ENCODE peak calls at places on chromosomes 5 and 9, in four cellular contexts. O is pancreas, U is WTC11, K is HFFc6. Q is an unnamed sample.

GRCh38 chr9:27473135-27473534 is 51.0 kb upstream of the IFNK start:
- DNase-seq in U (no peak), K (no peak), O (no peak), Q (no peak)

GRCh38 chr5:44002381-44002901 is 386.8 kb downstream of the FGF10 start:
- DNase-seq in O (peak; percentile 62), U (no peak), K (no peak), Q (no peak)

GRCh38 chr5:170426149-170426767 is 37.1 kb upstream of the KCNMB1 start:
- DNase-seq in O (no peak), K (no peak), U (no peak), Q (no peak)

GRCh38 chr5:173483160-173483559 is 133.3 kb downstream of the BOD1 start:
- DNase-seq in U (no peak), O (no peak), K (no peak), Q (no peak)

GRCh38 chr9:116479145-116479544 is 208.0 kb upstream of the TRIM32 start:
- DNase-seq in U (no peak), K (no peak), O (no peak), Q (no peak)

GRCh38 chr5:104247260-104247659 is 684.7 kb upstream of the NUDT12 start:
- DNase-seq in K (no peak), U (no peak), O (no peak), Q (no peak)

GRCh38 chr9:23308114-23308513 is 517.9 kb downstream of the ELAVL2 start:
- DNase-seq in K (no peak), U (no peak), O (no peak), Q (no peak)

GRCh38 chr9:2966846-2967372 is 123.0 kb upstream of the PUM3 start:
- DNase-seq in O (no peak), U (no peak), K (no peak), Q (no peak)

GRCh38 chr9:136543830-136544548 is 1.9 kb downstream of the NOTCH1 start:
- DNase-seq in U (no peak), K (no peak), O (peak; percentile 73), Q (no peak)

GRCh38 chr9:81653240-81653639 is 36.1 kb downstream of the TLE1 start:
- DNase-seq in O (no peak), K (peak; percentile 39), U (no peak), Q (no peak)

GRCh38 chr9:85321561-85321960 is 420.2 kb downstream of the AGTPBP1 start:
- DNase-seq in O (no peak), U (no peak), K (no peak), Q (no peak)

DNA sequence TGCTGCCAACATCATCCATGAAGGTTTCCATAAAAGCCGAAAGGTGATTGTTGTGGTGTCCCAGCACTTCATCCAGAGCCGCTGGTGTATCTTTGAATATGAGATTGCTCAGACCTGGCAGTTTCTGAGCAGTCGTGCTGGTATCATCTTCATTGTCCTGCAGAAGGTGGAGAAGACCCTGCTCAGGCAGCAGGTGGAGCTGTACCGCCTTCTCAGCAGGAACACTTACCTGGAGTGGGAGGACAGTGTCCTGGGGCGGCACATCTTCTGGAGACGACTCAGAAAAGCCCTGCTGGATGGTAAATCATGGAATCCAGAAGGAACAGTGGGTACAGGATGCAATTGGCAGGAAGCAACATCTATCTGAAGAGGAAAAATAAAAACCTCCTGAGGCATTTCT is 10.1 kb downstream of the TLR4 start:
- DNase-seq in U (peak; percentile 39), O (no peak), K (no peak), Q (no peak)
- TF ChIP-seq CTCF in U (no peak), O (no peak), K (peak; percentile 42), Q (no peak)

GRCh38 chr9:97761879-97762278 is 64.7 kb upstream of the XPA start:
- DNase-seq in U (no peak), O (no peak), K (no peak), Q (no peak)

GRCh38 chr9:97761066-97761598 is 64.0 kb upstream of the XPA start:
- DNase-seq in K (no peak), O (no peak), U (no peak), Q (no peak)

GRCh38 chr9:97766092-97766491 is 69.0 kb upstream of the XPA start:
- DNase-seq in K (peak; percentile 92), U (no peak), O (no peak), Q (no peak)

GRCh38 chr9:97766610-97767009 is 69.5 kb upstream of the XPA start:
- DNase-seq in K (no peak), O (no peak), U (no peak), Q (no peak)

DNA sequence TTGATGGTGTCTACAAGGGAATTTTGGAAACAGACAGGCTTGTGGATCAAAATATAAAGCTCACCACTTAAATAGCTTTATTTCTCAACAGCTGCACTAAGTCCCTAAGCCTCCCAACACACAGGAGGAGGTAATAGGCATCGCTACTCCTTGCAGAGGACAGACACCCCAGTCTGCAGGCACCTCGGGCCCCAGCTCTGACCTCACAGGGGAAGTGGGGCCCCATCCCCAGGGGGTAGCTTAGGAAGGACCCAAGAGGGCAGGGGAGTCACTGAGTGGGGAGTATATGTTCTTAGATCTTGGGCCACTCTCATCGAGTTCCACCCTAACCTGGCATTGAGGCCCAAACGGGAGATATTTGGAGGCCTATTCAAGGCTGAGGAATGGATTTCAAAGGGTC is 66.7 kb upstream of the XPA start:
- DNase-seq in U (no peak), K (no peak), O (no peak), Q (no peak)
- TF ChIP-seq CTCF in U (no peak), K (no peak), O (no peak), Q (no peak)

GRCh38 chr5:10144040-10144439 is 105.6 kb downstream of the ATPSCKMT start:
- DNase-seq in U (no peak), O (no peak), K (no peak), Q (no peak)

GRCh38 chr5:10138385-10139057 is 111.2 kb downstream of the ATPSCKMT start:
- DNase-seq in K (no peak), U (no peak), O (no peak), Q (no peak)

GRCh38 chr5:10145922-10146321 is 103.8 kb downstream of the ATPSCKMT start:
- DNase-seq in O (no peak), K (peak; percentile 55), U (no peak), Q (no peak)

DNA sequence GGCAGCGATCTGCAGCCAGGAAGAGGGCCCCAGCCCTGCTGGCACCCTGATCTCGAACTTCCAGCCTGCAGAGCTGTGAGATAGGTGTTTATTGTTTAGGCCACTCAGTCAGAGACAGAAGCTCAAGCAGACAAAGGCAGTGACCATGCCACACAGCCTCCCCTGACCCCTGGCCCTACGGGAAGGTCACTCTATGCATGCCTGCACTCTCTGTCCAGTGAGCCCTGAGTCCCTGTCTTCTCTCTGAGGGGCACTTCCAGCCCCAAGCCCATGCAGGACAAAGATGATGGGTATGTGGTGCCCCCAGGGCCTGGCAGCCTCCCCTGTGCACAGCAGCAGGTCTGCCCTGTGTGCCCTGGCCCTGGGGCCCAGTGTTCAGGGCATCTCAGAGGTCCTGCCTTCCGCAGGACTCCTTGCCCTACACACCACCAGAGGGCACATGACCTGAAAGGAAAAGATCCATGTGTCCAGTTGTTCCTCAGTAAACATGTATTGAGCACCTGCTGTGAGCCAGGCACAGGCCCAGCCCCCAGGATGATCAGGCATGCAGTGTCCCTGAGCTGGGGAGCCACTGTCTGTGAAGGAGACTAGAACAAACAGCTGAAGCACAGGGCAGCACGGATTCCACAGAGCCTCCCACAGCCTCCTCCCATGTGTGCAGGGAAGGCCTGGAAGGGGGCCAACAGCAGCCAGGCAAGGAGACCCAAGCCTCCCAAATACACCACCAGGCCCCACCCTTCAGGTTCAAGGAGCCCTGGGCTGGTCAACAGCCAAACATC is 109.3 kb downstream of the ATPSCKMT start:
- DNase-seq in U (peak; percentile 52), O (no peak), K (peak; percentile 13), Q (no peak)
- TF ChIP-seq CTCF in U (peak; percentile 33), O (no peak), K (peak; percentile 75), Q (peak; percentile 47)

DNA sequence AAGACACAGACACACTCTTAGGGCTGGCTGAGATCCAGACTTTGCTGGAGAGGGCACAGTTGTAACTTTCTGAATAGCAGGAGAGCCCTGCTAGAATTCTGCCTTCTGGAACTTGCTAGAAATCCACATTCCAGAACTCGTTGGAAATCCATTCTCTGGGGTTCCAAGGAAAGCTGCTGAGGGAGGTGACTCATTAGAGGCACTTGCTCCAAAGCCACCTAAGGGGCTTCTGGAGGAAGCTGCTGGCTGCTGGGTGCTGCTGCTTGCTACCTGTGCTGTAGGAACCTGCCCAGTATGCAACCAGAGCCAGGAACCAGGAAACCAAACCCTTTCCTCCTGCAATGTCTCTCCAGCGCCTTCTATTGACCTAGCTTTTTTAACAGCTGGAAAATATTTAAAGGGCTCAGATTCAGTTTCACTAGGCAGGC is 4.1 kb upstream of the TLE4 start:
- DNase-seq in U (no peak), O (no peak), K (peak; percentile 36), Q (no peak)
- TF ChIP-seq CTCF in U (no peak), O (no peak), K (peak; percentile 38), Q (no peak)

DNA sequence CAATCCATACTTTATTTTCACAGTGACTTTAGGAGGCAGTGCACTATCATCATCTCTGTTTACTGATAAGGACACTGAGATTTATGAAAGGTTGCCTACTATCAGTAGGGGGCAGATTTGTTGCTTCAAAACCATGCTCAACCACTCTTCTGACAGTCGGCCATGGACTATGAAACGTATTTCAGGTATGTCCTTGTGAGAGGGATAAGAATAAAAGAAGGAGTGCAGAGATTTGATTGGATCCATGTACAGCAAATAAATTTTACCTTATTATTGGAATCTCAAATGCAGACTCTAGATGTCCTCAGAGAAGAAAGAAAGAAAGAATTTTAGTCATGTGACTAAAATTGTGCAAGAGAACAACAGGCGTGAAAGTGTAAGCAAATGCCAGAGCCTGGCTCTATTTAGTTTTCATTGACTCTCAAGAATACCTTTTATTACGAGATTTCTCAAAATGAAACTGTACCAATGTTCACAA is 296.6 kb upstream of the RASA1 start:
- DNase-seq in O (no peak), K (peak; percentile 29), U (no peak), Q (no peak)
- TF ChIP-seq CTCF in O (no peak), K (peak; percentile 73), U (no peak), Q (no peak)

DNA sequence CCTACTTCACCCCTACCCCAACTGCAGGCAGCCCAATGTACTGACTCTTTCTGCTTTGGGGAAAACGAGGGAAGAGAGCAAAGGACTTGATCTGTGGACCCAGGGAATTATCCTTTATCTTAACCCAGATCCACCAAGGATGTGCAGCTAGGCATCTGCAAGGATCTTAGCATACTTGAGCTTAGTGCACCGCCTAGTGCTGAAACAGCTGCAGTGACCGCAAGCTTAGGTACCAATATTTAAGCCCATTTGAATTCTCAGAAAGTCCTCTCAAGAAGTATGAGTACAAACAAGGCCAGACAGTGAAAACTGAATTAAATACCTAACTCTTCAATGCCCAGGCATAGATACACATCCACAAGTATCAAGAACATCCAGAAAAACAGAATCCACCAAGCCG is 576.7 kb upstream of the ADAMTS16 start:
- DNase-seq in O (no peak), K (no peak), U (peak; percentile 66), Q (no peak)
- TF ChIP-seq CTCF in O (no peak), K (no peak), U (peak; percentile 62), Q (peak; percentile 79)

GRCh38 chr9:73855206-73855605 is 641.9 kb upstream of the RORB start:
- DNase-seq in U (no peak), K (no peak), O (no peak), Q (no peak)

DNA sequence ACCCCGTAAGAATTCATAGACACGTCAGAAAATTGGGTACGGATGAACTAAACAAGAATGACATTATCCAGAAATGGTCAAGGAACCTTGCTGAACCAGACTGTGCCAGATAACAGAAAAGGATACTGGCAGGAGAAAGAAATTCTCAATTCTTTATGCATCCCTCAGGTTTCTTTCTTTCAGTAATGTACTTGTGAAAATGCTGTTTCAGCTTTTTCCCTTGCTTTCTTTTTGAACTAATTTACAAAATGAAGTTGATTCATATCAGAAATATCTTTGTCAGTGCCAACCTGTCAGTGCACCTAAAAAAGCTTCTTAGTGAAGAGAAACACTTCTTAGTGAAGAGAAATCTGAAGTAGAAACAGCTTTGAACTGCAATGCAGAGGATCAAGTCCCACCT is 643.6 kb upstream of the RORB start:
- DNase-seq in O (no peak), K (no peak), U (no peak), Q (no peak)
- TF ChIP-seq CTCF in O (no peak), K (no peak), U (no peak), Q (no peak)